ENCODE peak calls at places on chromosome 14, in ten cellular contexts. D, R, Q, A, B, E, L, P, K and T are unnamed samples.

GRCh38 chr14:68395585-68395984 is 397.3 kb downstream of the ZFP36L1 start:
- DNase-seq in D (no peak), R (no peak), Q (peak; percentile 74), A (peak; percentile 76), B (peak; percentile 78), E (no peak), L (no peak), P (no peak), K (no peak), T (peak; percentile 66)

GRCh38 chr14:90730367-90730766 is 85.9 kb downstream of the TTC7B start:
- DNase-seq in D (no peak), R (no peak), Q (no peak), A (no peak), B (no peak), E (no peak), L (no peak), P (no peak), K (no peak), T (no peak)

GRCh38 chr14:104110491-104111209 is 25.1 kb downstream of the ASPG start:
- DNase-seq in D (peak; percentile 63), R (no peak), Q (no peak), A (no peak), B (no peak), E (peak; percentile 48), L (peak; percentile 70), P (no peak), K (no peak), T (no peak)

GRCh38 chr14:61706096-61706690 is 10.9 kb downstream of the HIF1A start:
- DNase-seq in D (no peak), R (no peak), Q (no peak), A (no peak), B (peak; percentile 54), E (no peak), L (no peak), P (no peak), K (no peak), T (no peak)

GRCh38 chr14:46034305-46034704 is 617.3 kb downstream of the RPL10L start:
- DNase-seq in D (no peak), R (no peak), Q (no peak), A (no peak), B (no peak), E (no peak), L (no peak), P (no peak), K (no peak), T (no peak)

GRCh38 chr14:68650403-68650994 is 142.4 kb downstream of the ZFP36L1 start:
- DNase-seq in D (no peak), R (no peak), Q (no peak), A (no peak), B (no peak), E (no peak), L (no peak), P (no peak), K (no peak), T (peak; percentile 60)

GRCh38 chr14:104805941-104806624 is 5.2 kb downstream of the ZBTB42 start:
- DNase-seq in D (peak; percentile 37), R (no peak), Q (no peak), A (no peak), B (no peak), E (no peak), L (peak; percentile 62), P (no peak), K (no peak), T (no peak)

GRCh38 chr14:27845241-27845850 is 921.2 kb upstream of the FOXG1 start:
- DNase-seq in D (peak; percentile 57), R (peak; percentile 18), Q (no peak), A (no peak), B (no peak), E (peak; percentile 46), L (peak; percentile 78), P (no peak), K (no peak), T (no peak)

GRCh38 chr14:90523961-90524875 is 127.4 kb downstream of the CALM1 start:
- DNase-seq in D (no peak), R (no peak), Q (no peak), A (no peak), B (no peak), E (no peak), L (peak; percentile 31), P (no peak), K (no peak), T (no peak)

GRCh38 chr14:56874375-56874774 is 64.1 kb upstream of the OTX2 start:
- DNase-seq in D (no peak), R (peak; percentile 28), Q (no peak), A (no peak), B (no peak), E (no peak), L (no peak), P (no peak), K (peak; percentile 1), T (no peak)

GRCh38 chr14:52327374-52328226 is 13.5 kb downstream of the PTGER2 start:
- DNase-seq in D (no peak), R (no peak), Q (no peak), A (peak; percentile 68), B (peak; percentile 52), E (no peak), L (no peak), P (no peak), K (no peak), T (peak; percentile 96)

GRCh38 chr14:90609376-90609775 is 206.9 kb downstream of the TTC7B start:
- DNase-seq in D (peak; percentile 27), R (no peak), Q (no peak), A (no peak), B (no peak), E (no peak), L (no peak), P (no peak), K (no peak), T (no peak)

GRCh38 chr14:68785817-68786490 is 6.9 kb downstream of the ZFP36L1 start:
- DNase-seq in D (no peak), R (no peak), Q (peak; percentile 67), A (no peak), B (peak; percentile 78), E (no peak), L (no peak), P (no peak), K (no peak), T (peak; percentile 83)

GRCh38 chr14:21734457-21735074 is 60.9 kb upstream of the OR4E1 start:
- DNase-seq in D (no peak), R (no peak), Q (no peak), A (peak; percentile 39), B (peak; percentile 22), E (no peak), L (no peak), P (no peak), K (peak; percentile 45), T (peak; percentile 51)

GRCh38 chr14:90547968-90548367 is 151.1 kb downstream of the CALM1 start:
- DNase-seq in D (no peak), R (no peak), Q (no peak), A (no peak), B (no peak), E (no peak), L (no peak), P (no peak), K (no peak), T (no peak)

GRCh38 chr14:36502558-36503508 is 17.2 kb downstream of the NKX2-1 start:
- DNase-seq in D (no peak), R (no peak), Q (no peak), A (no peak), B (no peak), E (no peak), L (no peak), P (no peak), K (no peak), T (no peak)

GRCh38 chr14:27175489-27175888 is 577.7 kb upstream of the NOVA1 start:
- DNase-seq in D (no peak), R (no peak), Q (no peak), A (no peak), B (no peak), E (no peak), L (no peak), P (no peak), K (no peak), T (no peak)

DNA sequence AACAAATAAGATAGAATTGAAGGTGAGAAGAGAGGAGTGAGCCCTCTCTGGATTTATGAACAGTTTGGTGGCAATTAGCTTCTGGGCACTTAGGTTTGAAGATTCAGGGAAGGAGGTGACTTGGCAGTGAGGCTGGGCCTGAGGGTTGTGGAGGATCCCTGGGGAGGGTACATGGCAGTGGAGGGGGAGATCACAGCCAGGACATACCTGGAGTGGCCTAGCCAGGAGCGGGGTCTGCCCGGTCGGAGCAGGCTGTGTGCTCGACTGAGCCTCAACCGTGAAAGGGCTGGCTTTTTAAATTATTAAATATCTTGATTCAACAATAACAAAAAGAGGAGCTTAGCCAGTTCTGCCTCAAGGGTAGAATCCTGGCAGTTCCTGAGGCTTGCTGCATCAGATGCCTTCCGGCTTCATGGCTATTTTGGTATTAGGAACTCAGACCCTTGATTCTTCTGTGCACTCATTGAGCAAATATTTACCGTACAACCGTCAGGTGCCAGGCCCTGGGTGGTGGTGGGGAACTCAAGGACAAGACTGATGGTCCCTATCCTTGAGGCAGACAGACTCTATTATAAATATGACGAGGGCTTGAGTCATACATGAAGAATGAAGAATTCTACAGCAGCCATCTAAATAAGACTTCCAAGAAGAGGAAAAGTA is 73.4 kb downstream of the SPTB start:
- DNase-seq in D (peak; percentile 64), R (no peak), Q (no peak), A (peak; percentile 92), B (peak; percentile 27), E (no peak), L (no peak), P (no peak), K (no peak), T (peak; percentile 34)
- H3K4me3 ChIP-seq in D (no peak overlapping the region), R (no peak overlapping the region), Q (no peak overlapping the region), A (no peak overlapping the region), B (no peak overlapping the region), E (no peak overlapping the region), L (no peak overlapping the region), P (no peak overlapping the region), K (no peak overlapping the region), T (no peak overlapping the region)

GRCh38 chr14:102437997-102438922 is 71.3 kb downstream of the ANKRD9 start:
- DNase-seq in D (peak; percentile 92), R (peak; percentile 87), Q (peak; percentile 90), A (peak; percentile 75), B (peak; percentile 86), E (peak; percentile 91), L (peak; percentile 93), P (peak; percentile 21), K (peak; percentile 73), T (peak; percentile 78)
- TF ChIP-seq CTCF in D (peak; percentile 80), R (peak; percentile 82), Q (peak; percentile 76), A (peak; percentile 78), B (peak; percentile 74), E (peak; percentile 76), L (peak; percentile 74), P (peak; percentile 74), K (peak; percentile 37), T (peak; percentile 66)

GRCh38 chr14:92797935-92798653 is 4.0 kb downstream of the GOLGA5 start:
- DNase-seq in D (no peak), R (no peak), Q (no peak), A (no peak), B (no peak), E (no peak), L (no peak), P (no peak), K (no peak), T (no peak)
- H3K4me3 ChIP-seq in D (no peak overlapping the region), R (peak overlapping the region; percentile 14), Q (no peak overlapping the region), A (no peak overlapping the region), B (no peak overlapping the region), E (no peak overlapping the region), L (no peak overlapping the region), P (no peak overlapping the region), K (no peak overlapping the region), T (no peak overlapping the region)

DNA sequence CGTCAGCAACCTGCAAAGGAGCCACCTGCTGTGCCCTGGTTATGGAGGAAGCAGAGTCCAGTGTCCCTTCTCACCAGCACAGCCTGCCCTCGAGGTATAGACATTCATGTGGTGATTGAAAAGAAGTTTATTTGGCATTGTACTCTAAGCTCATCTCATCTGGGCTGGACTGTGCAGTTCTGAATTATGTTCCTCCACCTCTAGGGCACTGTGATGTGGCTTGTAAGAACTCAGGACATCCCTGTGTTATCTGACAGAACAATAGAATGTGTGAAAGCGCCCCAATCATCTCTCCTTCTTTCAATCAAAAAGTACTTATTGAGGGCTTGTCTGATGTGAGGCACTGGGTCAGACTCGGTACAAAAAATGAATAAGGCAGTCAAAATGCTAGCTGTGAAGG is 140.1 kb downstream of the DHRS2 start:
- DNase-seq in D (no peak), R (no peak), Q (no peak), A (no peak), B (no peak), E (no peak), L (no peak), P (no peak), K (no peak), T (no peak)
- TF ChIP-seq CTCF in D (no peak), R (no peak), Q (no peak), A (no peak), B (no peak), E (no peak), L (no peak), P (no peak), K (no peak), T (no peak)